ENCODE peak calls at places on chromosomes 6 and 20, in five cellular contexts. L is A549, M is GM23338, R is B cell, X is GM12865. J is an unnamed sample.

GRCh38 chr20:40683894-40684268 is 5.2 kb downstream of the MAFB start:
- DNase-seq in L (no peak), M (peak), R (no peak), X (no peak), J (no peak)

GRCh38 chr6:90383212-90383611 is 86.6 kb upstream of the BACH2 start:
- DNase-seq in L (no peak), M (no peak), R (peak), X (peak), J (peak)

GRCh38 chr20:9508240-9508661 is 6.1 kb upstream of the LAMP5 start:
- DNase-seq in L (no peak), M (peak), R (no peak), X (no peak), J (no peak)

GRCh38 chr20:2387180-2387577 is 6.5 kb downstream of the TGM6 start:
- DNase-seq in L (peak), M (peak), R (peak), X (peak), J (peak)

GRCh38 chr20:58087567-58087858 is 140.9 kb downstream of the ANKRD60 start:
- DNase-seq in L (no peak), M (no peak), R (no peak), X (no peak), J (no peak)

GRCh38 chr20:52076164-52076563 is 115.4 kb downstream of the ZFP64 start:
- DNase-seq in L (no peak), M (no peak), R (no peak), X (no peak), J (no peak)

GRCh38 chr6:124684621-124685020 is 277.6 kb upstream of the RNF217 start:
- DNase-seq in L (no peak), M (peak), R (no peak), X (no peak), J (no peak)

GRCh38 chr20:48789185-48789668 is 38.6 kb downstream of the PREX1 start:
- DNase-seq in L (no peak), M (no peak), R (no peak), X (peak), J (no peak)

GRCh38 chr20:51275816-51276215 is 252.9 kb upstream of the KCNG1 start:
- DNase-seq in L (no peak), M (no peak), R (no peak), X (no peak), J (no peak)

GRCh38 chr20:19976595-19977372 is 40.4 kb upstream of the NAA20 start:
- DNase-seq in L (peak), M (no peak), R (no peak), X (no peak), J (peak)

GRCh38 chr20:50724112-50724724 is 7.2 kb upstream of the PARD6B start:
- DNase-seq in L (no peak), M (no peak), R (no peak), X (no peak), J (no peak)

GRCh38 chr6:150865406-150866146 is at the start of gene MTHFD1L:
- DNase-seq in L (peak), M (peak), R (peak), X (peak), J (peak)

GRCh38 chr6:170083236-170084051 is 207.4 kb downstream of the DLL1 start:
- DNase-seq in L (no peak), M (no peak), R (no peak), X (no peak), J (no peak)

GRCh38 chr20:19769516-19769915 is 11.5 kb downstream of the RIN2 start:
- DNase-seq in L (no peak), M (no peak), R (no peak), X (no peak), J (no peak)

GRCh38 chr6:113221850-113222249 is 635.3 kb upstream of the MARCKS start:
- DNase-seq in L (no peak), M (peak), R (no peak), X (no peak), J (peak)

GRCh38 chr20:25233016-25233772 is 14.7 kb upstream of the PYGB start:
- DNase-seq in L (peak), M (no peak), R (no peak), X (no peak), J (no peak)

GRCh38 chr6:93120154-93120742 is 299.1 kb downstream of the EPHA7 start:
- DNase-seq in L (no peak), M (peak), R (no peak), X (no peak), J (no peak)

GRCh38 chr6:8207191-8207868 is 105.0 kb upstream of the EEF1E1 start:
- DNase-seq in L (no peak), M (no peak), R (no peak), X (no peak), J (no peak)

GRCh38 chr6:166924531-166924930 is 31.8 kb downstream of the RNASET2 start:
- DNase-seq in L (no peak), M (no peak), R (no peak), X (no peak), J (no peak)

GRCh38 chr6:79127660-79128059 is 49.6 kb upstream of the PHIP start:
- DNase-seq in L (no peak), M (peak), R (no peak), X (no peak), J (no peak)

GRCh38 chr6:169677096-169677495 is 24.7 kb downstream of the WDR27 start:
- DNase-seq in L (no peak), M (no peak), R (no peak), X (no peak), J (no peak)

GRCh38 chr20:14069796-14070195 is 74.5 kb downstream of the MACROD2 start:
- DNase-seq in L (no peak), M (no peak), R (no peak), X (no peak), J (peak)

GRCh38 chr20:33653218-33653899 is 8.8 kb upstream of the C20orf144 start:
- DNase-seq in L (peak), M (peak), R (peak), X (peak), J (peak)
- TF ChIP-seq CTCF in L (peak), M (peak), R (peak), X (peak), J (peak)

DNA sequence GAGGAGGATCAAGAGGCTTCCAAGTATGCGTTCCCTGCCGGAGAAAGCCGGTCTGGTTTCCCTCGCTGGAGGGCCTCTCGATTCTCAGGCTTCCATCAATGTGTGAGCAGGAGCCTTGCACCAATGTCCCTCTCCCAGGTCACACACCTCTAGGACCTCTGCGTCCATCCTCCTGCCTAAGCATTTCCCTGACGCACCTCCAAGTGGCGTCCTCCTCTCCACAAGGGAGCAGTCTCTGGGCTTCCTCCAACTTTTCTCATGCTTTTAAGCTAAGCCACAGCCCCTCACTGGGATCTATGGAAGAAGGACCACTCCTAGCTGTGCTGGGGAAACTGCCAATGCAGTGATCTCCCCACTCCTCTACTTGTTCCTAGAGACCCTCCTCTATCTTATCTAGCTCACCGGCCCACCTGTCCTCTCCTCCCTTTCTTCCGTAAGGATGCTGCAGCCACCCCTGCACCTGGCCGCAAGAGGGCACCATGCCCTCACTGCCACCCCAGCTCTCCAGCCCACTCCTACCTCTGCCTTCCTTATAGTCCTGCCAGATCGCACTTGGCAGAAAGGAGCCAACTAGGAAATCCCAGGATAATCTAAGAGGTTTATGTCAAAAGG is 258.7 kb downstream of the LRFN2 start:
- DNase-seq in L (peak), M (peak), R (peak), X (peak), J (no peak)
- TF ChIP-seq CTCF in L (peak), M (peak), R (peak), X (peak), J (peak)

DNA sequence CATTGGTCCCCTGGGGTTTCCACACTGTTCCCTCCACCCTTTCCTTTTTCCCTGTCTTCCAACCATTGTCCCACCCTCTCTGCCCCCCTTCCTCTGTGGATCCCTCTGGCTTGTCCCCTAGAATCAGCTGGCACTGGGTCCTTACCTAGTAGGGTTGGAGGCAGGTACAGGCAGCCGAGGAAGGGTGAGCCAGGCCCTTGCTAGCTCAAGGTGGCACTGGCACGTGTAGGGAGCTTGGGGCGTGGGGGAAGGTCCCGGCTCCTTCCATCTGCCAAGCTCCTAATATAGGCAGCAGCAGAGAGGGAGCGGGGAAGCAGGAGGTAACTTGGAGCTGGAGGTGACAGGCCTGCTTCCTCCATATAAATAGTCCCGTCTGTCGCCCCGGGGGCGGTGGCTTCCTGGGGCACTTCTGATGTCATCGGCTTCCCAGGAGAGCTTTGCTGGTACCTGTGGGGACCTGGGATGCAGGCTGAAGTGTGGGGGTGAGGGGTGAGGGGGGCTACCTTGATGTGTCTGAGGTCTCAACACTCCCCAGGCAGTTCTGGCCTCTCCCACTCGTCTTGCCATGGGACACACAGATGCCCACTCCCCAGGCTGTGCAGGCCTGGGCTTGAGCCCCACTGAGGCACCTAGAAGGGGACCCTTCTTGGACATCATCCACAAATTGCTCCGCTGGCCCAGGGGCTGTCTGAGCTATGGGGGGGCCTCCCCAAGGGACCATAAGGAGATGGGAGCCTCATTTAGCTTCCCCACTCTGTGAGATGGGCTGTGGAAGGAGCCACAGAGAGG is 155.3 kb upstream of the MLN start:
- DNase-seq in L (no peak), M (no peak), R (no peak), X (no peak), J (no peak)
- TF ChIP-seq CTCF in L (no peak), M (no peak), R (no peak), X (no peak), J (no peak)

GRCh38 chr20:64039293-64040160 is 3.5 kb downstream of the C20orf204 start:
- DNase-seq in L (no peak), M (peak), R (no peak), X (no peak), J (no peak)
- TF ChIP-seq CTCF in L (no peak), M (no peak), R (no peak), X (no peak), J (no peak)